ENCODE peak calls at places on chromosomes 16 and 17, in eight cellular contexts. M is stimulated activated CD8-positive, alpha-beta memory T cell treated with anti-CD3 and anti-CD28 coated beads, Interleukin-4, amount 100 ng/mL, for 48 hours; V is M059J; U is effector memory CD4-positive, alpha-beta T cell; O is activated CD4-positive, CD25-positive, alpha-beta regulatory T cell; T is fibroblast of the aortic adventitia; F is activated CD4-positive, alpha-beta T cell treated with anti-CD3 and anti-CD28 coated beads, Interleukin-2, amount 50 U/mL, for 48 hours; H is BJ. R is an unnamed sample.

GRCh38 chr17:50883850-50884291 is 17.7 kb upstream of the TOB1 start:
- DNase-seq in M (peak; percentile 13), V (no peak), U (no peak), O (no peak), T (no peak), F (no peak), H (no peak), R (no peak)

GRCh38 chr17:43020030-43020621 is 2.1 kb downstream of the VAT1 start:
- DNase-seq in M (no peak), V (no peak), U (no peak), O (no peak), T (peak; percentile 54), F (no peak), H (no peak), R (peak; percentile 31)

GRCh38 chr17:47855737-47856136 is 4.8 kb upstream of the SP6 start:
- DNase-seq in M (no peak), V (no peak), U (no peak), O (no peak), T (no peak), F (no peak), H (no peak), R (no peak)

GRCh38 chr17:55746466-55746865 is 4.4 kb upstream of the PCTP start:
- DNase-seq in M (no peak), V (no peak), U (no peak), O (no peak), T (no peak), F (no peak), H (no peak), R (no peak)

GRCh38 chr17:49910094-49910857 is 58.7 kb upstream of the DLX4 start:
- DNase-seq in M (peak; percentile 52), V (peak; percentile 72), U (no peak), O (no peak), T (no peak), F (peak; percentile 45), H (no peak), R (peak; percentile 17)

GRCh38 chr17:33371377-33371776 is 78.3 kb upstream of the ASIC2 start:
- DNase-seq in M (no peak), V (no peak), U (no peak), O (no peak), T (no peak), F (no peak), H (no peak), R (no peak)

GRCh38 chr16:8370374-8371015 is 219.8 kb downstream of the TMEM114 start:
- DNase-seq in M (no peak), V (peak; percentile 80), U (no peak), O (no peak), T (no peak), F (no peak), H (no peak), R (peak; percentile 44)

GRCh38 chr16:85293899-85294642 is 181.8 kb upstream of the CIBAR2 start:
- DNase-seq in M (no peak), V (no peak), U (no peak), O (no peak), T (no peak), F (no peak), H (no peak), R (no peak)

GRCh38 chr17:8447816-8448215 is 12.1 kb downstream of the NDEL1 start:
- DNase-seq in M (no peak), V (no peak), U (no peak), O (no peak), T (no peak), F (no peak), H (no peak), R (no peak)